ENCODE peak calls at places on chromosomes 13 and 19, in nine cellular contexts. A is Caco-2; V is stimulated activated naive B cell treated with anti-CD40 and anti-IgM and Interleukin-4, amounts not matched to agents 10 μg/mL and 1 μg/mL and 100 μg/mL, for 72 hours; L is cardiac muscle cell; F is iris pigment epithelial cell; H is DMS79 treated with DMSO at 0.1 percent for 48 hours; Y is T-helper 1 cell; U is A172; I is activated CD8-positive, alpha-beta T cell treated with anti-CD3 and anti-CD28 coated beads for 36 hours. Z is an unnamed sample.

GRCh38 chr19:30148039-30148438 is 206.0 kb downstream of the URI1 start:
- DNase-seq in A (no peak), V (no peak), L (no peak), F (no peak), H (no peak), Y (no peak), U (no peak), I (no peak), Z (no peak)

GRCh38 chr19:913080-913748 is at the start of gene R3HDM4:
- DNase-seq in A (peak), V (peak), L (peak), F (peak), H (peak), Y (peak), U (no peak), I (peak), Z (peak)

GRCh38 chr19:35165200-35166058 is 10.9 kb downstream of the FXYD5 start:
- DNase-seq in A (no peak), V (no peak), L (no peak), F (no peak), H (no peak), Y (no peak), U (no peak), I (no peak), Z (no peak)

GRCh38 chr13:62360609-62361008 is 945.0 kb upstream of the PCDH20 start:
- DNase-seq in A (no peak), V (no peak), L (no peak), F (no peak), H (no peak), Y (no peak), U (no peak), I (no peak), Z (no peak)

GRCh38 chr13:79913141-79913827 is 427.6 kb downstream of the SPRY2 start:
- DNase-seq in A (no peak), V (no peak), L (no peak), F (no peak), H (no peak), Y (no peak), U (no peak), I (no peak), Z (no peak)

GRCh38 chr13:93227280-93227905 is 786 bp downstream of the GPC6 start:
- DNase-seq in A (no peak), V (no peak), L (peak), F (peak), H (peak), Y (no peak), U (peak), I (no peak), Z (no peak)

GRCh38 chr13:20475927-20476691 is 49.5 kb downstream of the CRYL1 start:
- DNase-seq in A (no peak), V (peak), L (no peak), F (no peak), H (no peak), Y (peak), U (no peak), I (peak), Z (peak)

GRCh38 chr13:94967183-94968039 is 255.1 kb upstream of the SOX21 start:
- DNase-seq in A (no peak), V (no peak), L (peak), F (peak), H (peak), Y (no peak), U (peak), I (peak), Z (no peak)

Z was measured in effector CD4-positive, alpha-beta T cell.